ENCODE peak calls at places on chromosomes 1 and 21, in nine cellular contexts. N, Z, P, I, D, Y, L, X and K are unnamed samples.
A peak's percentile ranks its signal among the peaks of the same experiment; 100 is the strongest.

GRCh38 chr1:64469614-64469976 is 334 bp upstream of the CACHD1 start:
- DNase-seq in N (no peak), Z (no peak), P (no peak), I (no peak), D (no peak), Y (no peak), L (no peak), X (no peak), K (no peak)

GRCh38 chr1:32768110-32768857 is 48.9 kb downstream of the YARS1 start:
- DNase-seq in N (no peak), Z (no peak), P (no peak), I (no peak), D (no peak), Y (no peak), L (no peak), X (no peak), K (no peak)

GRCh38 chr1:180571832-180572636 is 13.3 kb downstream of the OVAAL start:
- DNase-seq in N (no peak), Z (no peak), P (no peak), I (no peak), D (no peak), Y (no peak), L (no peak), X (no peak), K (no peak)

GRCh38 chr1:52756020-52756419 is 29.8 kb downstream of the ZYG11B start:
- DNase-seq in N (no peak), Z (no peak), P (no peak), I (no peak), D (no peak), Y (no peak), L (no peak), X (no peak), K (no peak)

GRCh38 chr1:110440877-110441276 is 10.1 kb upstream of the PROK1 start:
- DNase-seq in N (peak; percentile 62), Z (no peak), P (no peak), I (no peak), D (no peak), Y (no peak), L (no peak), X (no peak), K (no peak)

GRCh38 chr1:94622757-94623156 is 81.2 kb upstream of the F3 start:
- DNase-seq in N (no peak), Z (no peak), P (no peak), I (no peak), D (peak; percentile 33), Y (no peak), L (peak; percentile 16), X (no peak), K (no peak)

GRCh38 chr1:23282967-23283366 is 61.1 kb downstream of the HNRNPR start:
- DNase-seq in N (no peak), Z (no peak), P (no peak), I (no peak), D (no peak), Y (no peak), L (no peak), X (no peak), K (no peak)

GRCh38 chr1:21786640-21787039 is 3.7 kb upstream of the USP48 start:
- DNase-seq in N (no peak), Z (no peak), P (no peak), I (no peak), D (no peak), Y (no peak), L (no peak), X (no peak), K (no peak)

GRCh38 chr1:228438266-228438665 is 21.6 kb upstream of the TRIM17 start:
- DNase-seq in N (no peak), Z (no peak), P (no peak), I (no peak), D (no peak), Y (no peak), L (no peak), X (no peak), K (no peak)

GRCh38 chr1:225655509-225656258 is 2.8 kb upstream of the ENAH start:
- DNase-seq in N (peak; percentile 62), Z (peak; percentile 19), P (peak; percentile 32), I (no peak), D (no peak), Y (no peak), L (peak; percentile 33), X (no peak), K (no peak)

GRCh38 chr21:38621132-38621531 is 122.9 kb upstream of the ERG start:
- DNase-seq in N (no peak), Z (no peak), P (no peak), I (no peak), D (no peak), Y (no peak), L (peak; percentile 32), X (no peak), K (no peak)

GRCh38 chr1:204337047-204337446 is 22.7 kb downstream of the PLEKHA6 start:
- DNase-seq in N (no peak), Z (no peak), P (no peak), I (no peak), D (no peak), Y (no peak), L (no peak), X (no peak), K (no peak)

GRCh38 chr1:117070124-117070523 is 10.0 kb downstream of the TTF2 start:
- DNase-seq in N (no peak), Z (no peak), P (no peak), I (no peak), D (no peak), Y (no peak), L (no peak), X (no peak), K (no peak)

GRCh38 chr1:206581571-206581981 is 30.7 kb downstream of the EIF2D start:
- DNase-seq in N (no peak), Z (peak; percentile 41), P (no peak), I (peak; percentile 56), D (no peak), Y (no peak), L (no peak), X (no peak), K (peak; percentile 65)

GRCh38 chr1:151825811-151826660 is 5.6 kb downstream of the RORC start:
- DNase-seq in N (no peak), Z (no peak), P (no peak), I (no peak), D (no peak), Y (no peak), L (peak; percentile 36), X (no peak), K (no peak)

GRCh38 chr1:12662556-12662955 is 18.7 kb downstream of the AADACL4 start:
- DNase-seq in N (no peak), Z (no peak), P (no peak), I (no peak), D (no peak), Y (no peak), L (no peak), X (no peak), K (no peak)

GRCh38 chr1:20185834-20186782 is at the start of the genes PLA2G2C and UBXN10:
- DNase-seq in N (no peak), Z (peak; percentile 43), P (peak; percentile 16), I (no peak), D (peak; percentile 49), Y (no peak), L (peak; percentile 87), X (peak; percentile 38), K (no peak)